ENCODE peak calls at places on chromosome 10, in ten cellular contexts. W is EL, O is sigmoid colon, F is hypothalamus, X is AG08395, J is SK-MEL-5, V is left colon, B is psoas muscle, Z is MV-4-11, S is AG04449. I is an unnamed sample.

GRCh38 chr10:23331567-23332290 is 12.9 kb downstream of the C10orf67 start:
- DNase-seq in Z (peak), V (no peak), J (no peak), F (no peak), X (no peak), O (no peak), S (peak), W (peak), B (no peak), I (no peak)

GRCh38 chr10:129779126-129779525 is 184.9 kb downstream of the EBF3 start:
- DNase-seq in Z (no peak), X (no peak), B (no peak), W (no peak), J (no peak), F (no peak), O (peak), V (no peak), S (no peak), I (no peak)

GRCh38 chr10:60465801-60466200 is 76.1 kb upstream of the ANK3 start:
- DNase-seq in X (peak), V (no peak), Z (no peak), W (peak), J (no peak), O (no peak), F (no peak), B (no peak), S (no peak), I (no peak)

GRCh38 chr10:124875596-124875995 is 66.3 kb upstream of the ZRANB1 start:
- DNase-seq in B (no peak), F (no peak), W (peak), V (no peak), J (peak), Z (no peak), O (no peak), S (no peak), X (peak), I (no peak)

GRCh38 chr10:70267161-70267933 is 16.5 kb downstream of the NPFFR1 start:
- DNase-seq in O (no peak), V (no peak), W (peak), F (no peak), B (no peak), X (peak), Z (peak), J (no peak), S (peak), I (no peak)

GRCh38 chr10:1035201-1035600 is 9.5 kb upstream of the IDI2 start:
- DNase-seq in V (no peak), F (no peak), X (no peak), O (no peak), Z (no peak), B (peak), W (no peak), J (no peak), S (no peak), I (peak)

GRCh38 chr10:106816318-106817085 is 348.0 kb downstream of the SORCS1 start:
- DNase-seq in X (no peak), F (no peak), W (no peak), Z (no peak), J (peak), O (no peak), S (no peak), V (peak), B (no peak), I (no peak)

GRCh38 chr10:52004342-52004949 is 305.1 kb upstream of the CSTF2T start:
- DNase-seq in Z (peak), O (no peak), V (no peak), W (peak), X (peak), F (no peak), S (no peak), J (peak), B (no peak), I (no peak)

GRCh38 chr10:28939352-28940157 is 262.2 kb downstream of the BAMBI start:
- DNase-seq in V (peak), F (no peak), S (no peak), O (peak), W (peak), X (peak), J (peak), B (peak), Z (peak), I (no peak)

GRCh38 chr10:28769147-28769604 is 91.9 kb downstream of the BAMBI start:
- DNase-seq in B (no peak), O (no peak), W (no peak), S (no peak), Z (peak), J (no peak), F (no peak), X (no peak), V (no peak), I (no peak)

GRCh38 chr10:68647928-68648327 is 73.1 kb upstream of the CCAR1 start:
- DNase-seq in X (peak), J (no peak), S (peak), Z (no peak), W (peak), F (no peak), O (no peak), V (no peak), B (no peak), I (no peak)

GRCh38 chr10:89609730-89610393 is 35.2 kb downstream of the PANK1 start:
- DNase-seq in F (no peak), Z (no peak), S (no peak), V (no peak), B (no peak), X (no peak), W (no peak), O (no peak), J (no peak), I (no peak)

GRCh38 chr10:118374404-118374803 is 32.3 kb upstream of the FAM204A start:
- DNase-seq in O (no peak), S (no peak), B (no peak), Z (no peak), W (peak), F (no peak), J (no peak), V (no peak), X (peak), I (no peak)

GRCh38 chr10:4532976-4533375 is 293.0 kb upstream of the AKR1E2 start:
- DNase-seq in S (no peak), F (no peak), V (no peak), O (no peak), B (no peak), W (no peak), J (no peak), X (no peak), Z (no peak), I (no peak)

GRCh38 chr10:101817542-101818118 is 614 bp downstream of the OGA start:
- DNase-seq in O (peak), W (peak), Z (peak), S (peak), V (peak), F (no peak), B (peak), X (peak), J (peak), I (peak)

GRCh38 chr10:23280420-23281043 is 64.1 kb downstream of the C10orf67 start:
- DNase-seq in V (no peak), X (no peak), Z (no peak), W (no peak), F (no peak), J (no peak), S (no peak), O (no peak), B (no peak), I (no peak)

GRCh38 chr10:4129866-4130455 is 345.0 kb upstream of the KLF6 start:
- DNase-seq in S (no peak), X (no peak), B (no peak), W (no peak), V (no peak), Z (no peak), O (no peak), F (no peak), J (no peak), I (no peak)

GRCh38 chr10:34081948-34082347 is 733.1 kb downstream of the PARD3 start:
- DNase-seq in O (no peak), X (no peak), Z (no peak), J (peak), S (no peak), V (no peak), B (no peak), W (no peak), F (no peak), I (no peak)

GRCh38 chr10:119189811-119190282 is 11.2 kb upstream of the PRDX3 start:
- DNase-seq in S (no peak), Z (peak), F (no peak), X (no peak), V (no peak), W (peak), J (peak), B (no peak), O (peak), I (peak)

GRCh38 chr10:132479024-132479602 is 58.5 kb upstream of the INPP5A start:
- DNase-seq in F (no peak), X (no peak), S (no peak), J (no peak), B (no peak), Z (no peak), O (no peak), V (no peak), W (peak), I (no peak)

GRCh38 chr10:60139290-60139689 is 232.9 kb upstream of the CCDC6 start:
- DNase-seq in F (no peak), B (no peak), V (no peak), J (no peak), O (no peak), W (no peak), Z (no peak), X (no peak), S (no peak), I (no peak)

GRCh38 chr10:103759100-103759781 is 96.1 kb downstream of the SH3PXD2A start:
- DNase-seq in Z (peak), B (peak), O (peak), F (no peak), X (peak), J (no peak), V (peak), S (peak), W (peak), I (peak)

GRCh38 chr10:74394416-74394969 is 243.5 kb downstream of the ADK start:
- DNase-seq in O (no peak), J (no peak), V (no peak), B (no peak), X (no peak), F (no peak), Z (peak), W (no peak), S (peak), I (no peak)

GRCh38 chr10:22541900-22542299 is 172.5 kb downstream of the PIP4K2A start:
- DNase-seq in F (no peak), V (no peak), B (no peak), O (no peak), J (no peak), S (no peak), W (no peak), X (no peak), Z (no peak), I (no peak)

GRCh38 chr10:75043256-75044121 is 68.0 kb upstream of the SAMD8 start:
- DNase-seq in V (peak), F (no peak), S (no peak), J (no peak), Z (peak), O (peak), W (no peak), X (no peak), B (peak), I (no peak)

GRCh38 chr10:113709221-113709838 is 29.6 kb downstream of the CASP7 start:
- DNase-seq in J (no peak), B (no peak), F (no peak), X (peak), O (no peak), S (peak), W (peak), V (no peak), Z (no peak), I (no peak)

GRCh38 chr10:106402455-106402854 is 762.1 kb downstream of the SORCS1 start:
- DNase-seq in B (no peak), X (no peak), F (no peak), W (peak), V (no peak), J (no peak), S (no peak), O (no peak), Z (no peak), I (no peak)

GRCh38 chr10:48811461-48811860 is 126.8 kb downstream of the WDFY4 start:
- DNase-seq in O (no peak), W (peak), V (no peak), S (no peak), J (no peak), X (peak), F (no peak), Z (no peak), B (no peak), I (no peak)